ENCODE peak calls at places on chromosomes 1 and 21, in ten cellular contexts. W is kidney; N is CD4-positive, alpha-beta memory T cell; C is body of pancreas; H is upper lobe of right lung; O is HCT116; M is mammary epithelial cell; B is CD8-positive, alpha-beta memory T cell; P is heart left ventricle; Q is hepatocyte. F is an unnamed sample. For H3K4me1 and H3K9me3, the result is how much of the 10 kb centered on the place peaks cover.

GRCh38 chr1:31927661-31927980 is 10.5 kb downstream of the PTP4A2 start:
- DNase-seq in W (no peak), N (no peak), M (no peak), B (no peak), O (no peak), C (no peak), P (no peak), H (no peak), Q (no peak), F (no peak)

GRCh38 chr1:53084589-53084971 is 22.6 kb downstream of the PODN start:
- DNase-seq in P (no peak), N (no peak), C (no peak), M (no peak), W (no peak), B (peak), Q (no peak), H (no peak), O (no peak), F (no peak)

GRCh38 chr21:44539991-44540666 is at the start of gene KRTAP10-1:
- DNase-seq in Q (no peak), N (no peak), C (peak), M (no peak), H (peak), W (no peak), B (no peak), O (no peak), P (no peak), F (no peak)

GRCh38 chr1:10947181-10947580 is 65.3 kb upstream of the TARDBP start:
- DNase-seq in H (no peak), C (no peak), N (no peak), O (no peak), P (no peak), B (no peak), W (peak), Q (no peak), M (no peak), F (no peak)

GRCh38 chr1:34266127-34266951 is 89.6 kb downstream of the C1orf94 start:
- DNase-seq in N (no peak), W (no peak), H (no peak), C (no peak), B (no peak), M (no peak), P (no peak), Q (no peak), O (no peak), F (no peak)

GRCh38 chr1:119147626-119148180 is 7.2 kb upstream of the WARS2 start:
- DNase-seq in C (no peak), Q (no peak), M (no peak), N (no peak), O (no peak), W (no peak), H (no peak), B (no peak), P (no peak), F (no peak)

GRCh38 chr1:218365600-218365999 is 20.5 kb downstream of the TGFB2 start:
- DNase-seq in M (no peak), O (no peak), B (no peak), C (no peak), H (peak), W (no peak), N (no peak), P (no peak), Q (no peak), F (no peak)

GRCh38 chr1:59718064-59718988 is 96.4 kb upstream of the HOOK1 start:
- DNase-seq in M (peak), H (no peak), W (no peak), B (no peak), P (no peak), O (peak), Q (peak), N (no peak), C (no peak), F (no peak)

GRCh38 chr1:60431593-60431992 is 358.0 kb upstream of the C1orf87 start:
- DNase-seq in M (no peak), W (no peak), P (no peak), B (no peak), C (no peak), O (no peak), N (no peak), Q (no peak), H (no peak), F (no peak)

GRCh38 chr1:247115141-247115510 is 11.0 kb upstream of the ZNF669 start:
- DNase-seq in B (no peak), Q (no peak), N (no peak), O (no peak), W (no peak), C (no peak), H (no peak), P (no peak), M (no peak), F (no peak)

GRCh38 chr21:36075953-36076352 is 6.1 kb downstream of the CBR1 start:
- DNase-seq in Q (no peak), H (no peak), M (no peak), C (no peak), B (no peak), P (no peak), O (no peak), N (no peak), W (no peak), F (no peak)

GRCh38 chr1:214967865-214968575 is 114.5 kb upstream of the KCNK2 start:
- DNase-seq in P (no peak), O (no peak), W (no peak), N (no peak), C (no peak), B (no peak), M (no peak), H (no peak), Q (no peak), F (no peak)

GRCh38 chr1:52662645-52663313 is 29.8 kb downstream of the SHISAL2A start:
- DNase-seq in H (no peak), M (peak), Q (peak), B (no peak), C (no peak), P (no peak), N (no peak), O (peak), W (no peak), F (no peak)

GRCh38 chr1:230792691-230793462 is 45.7 kb downstream of the CAPN9 start:
- DNase-seq in O (no peak), N (no peak), M (no peak), P (no peak), B (no peak), W (no peak), C (no peak), Q (no peak), H (no peak), F (no peak)

GRCh38 chr1:116353155-116353554 is 19.9 kb upstream of the ATP1A1 start:
- DNase-seq in W (no peak), M (no peak), O (no peak), N (no peak), Q (no peak), H (no peak), P (no peak), B (no peak), C (no peak), F (peak)

GRCh38 chr1:233241782-233242181 is 53.7 kb downstream of the PCNX2 start:
- DNase-seq in O (no peak), M (no peak), W (no peak), C (no peak), H (no peak), Q (no peak), B (no peak), N (no peak), P (no peak), F (peak)

GRCh38 chr1:184843732-184844495 is 89.3 kb upstream of the EDEM3 start:
- DNase-seq in M (no peak), Q (no peak), P (no peak), B (peak), O (no peak), W (no peak), N (peak), H (no peak), C (no peak), F (peak)

GRCh38 chr21:36663033-36663855 is 35.7 kb upstream of the SIM2 start:
- DNase-seq in M (peak), W (no peak), C (no peak), Q (no peak), N (no peak), P (no peak), H (no peak), O (no peak), B (no peak), F (no peak)

GRCh38 chr1:192477630-192478029 is 97.9 kb upstream of the RGS1 start:
- DNase-seq in M (peak), B (no peak), C (no peak), H (no peak), W (no peak), Q (peak), P (no peak), O (no peak), N (no peak), F (peak)

GRCh38 chr1:101237229-101237837 is 514 bp downstream of the S1PR1 start:
- DNase-seq in H (no peak), M (peak), O (no peak), N (peak), Q (no peak), P (no peak), W (no peak), B (no peak), C (no peak), F (no peak)

GRCh38 chr1:112444269-112444668 is 48.3 kb downstream of the CTTNBP2NL start:
- DNase-seq in Q (no peak), M (peak), W (no peak), O (no peak), H (no peak), N (no peak), P (no peak), C (no peak), B (no peak), F (no peak)

GRCh38 chr1:66732407-66733166 is 19.7 kb upstream of the DYNLT5 start:
- DNase-seq in H (no peak), B (no peak), M (peak), C (no peak), W (no peak), Q (no peak), N (no peak), O (no peak), P (no peak), F (no peak)

GRCh38 chr1:245802941-245803665 is 648.3 kb downstream of the KIF26B start:
- DNase-seq in W (no peak), C (no peak), O (no peak), M (no peak), Q (no peak), P (no peak), N (no peak), B (no peak), H (no peak), F (no peak)

GRCh38 chr1:44276006-44276405 is 62.7 kb downstream of the DMAP1 start:
- DNase-seq in B (no peak), M (no peak), W (no peak), N (no peak), Q (no peak), C (no peak), O (no peak), P (no peak), H (no peak), F (no peak)

GRCh38 chr1:8871965-8872399 is 6.5 kb downstream of the ENO1 start:
- DNase-seq in M (no peak), Q (no peak), N (no peak), C (no peak), P (no peak), B (no peak), W (no peak), O (no peak), H (no peak), F (no peak)

GRCh38 chr1:8874230-8875201 is 4.0 kb downstream of the ENO1 start:
- DNase-seq in C (no peak), B (no peak), W (no peak), M (no peak), H (no peak), N (no peak), O (no peak), Q (no peak), P (no peak), F (no peak)

GRCh38 chr1:8871539-8871935 is 6.9 kb downstream of the ENO1 start:
- DNase-seq in H (no peak), N (no peak), W (no peak), Q (peak), P (no peak), B (no peak), C (peak), O (no peak), M (peak), F (peak)

GRCh38 chr1:8873506-8874229 is 4.8 kb downstream of the ENO1 start:
- DNase-seq in H (peak), W (peak), Q (peak), N (peak), P (peak), O (peak), B (peak), C (peak), M (peak), F (peak)

GRCh38 chr1:8873001-8873400 is 5.5 kb downstream of the ENO1 start:
- DNase-seq in W (no peak), O (no peak), H (no peak), P (no peak), Q (no peak), B (no peak), N (no peak), M (no peak), C (no peak), F (no peak)
- H3K4me1 ChIP-seq in W (under half), O (half or more), H (half or more), P (under half), Q (half or more), B (half or more), N (half or more), M (half or more), C (half or more), F (under half)

DNA sequence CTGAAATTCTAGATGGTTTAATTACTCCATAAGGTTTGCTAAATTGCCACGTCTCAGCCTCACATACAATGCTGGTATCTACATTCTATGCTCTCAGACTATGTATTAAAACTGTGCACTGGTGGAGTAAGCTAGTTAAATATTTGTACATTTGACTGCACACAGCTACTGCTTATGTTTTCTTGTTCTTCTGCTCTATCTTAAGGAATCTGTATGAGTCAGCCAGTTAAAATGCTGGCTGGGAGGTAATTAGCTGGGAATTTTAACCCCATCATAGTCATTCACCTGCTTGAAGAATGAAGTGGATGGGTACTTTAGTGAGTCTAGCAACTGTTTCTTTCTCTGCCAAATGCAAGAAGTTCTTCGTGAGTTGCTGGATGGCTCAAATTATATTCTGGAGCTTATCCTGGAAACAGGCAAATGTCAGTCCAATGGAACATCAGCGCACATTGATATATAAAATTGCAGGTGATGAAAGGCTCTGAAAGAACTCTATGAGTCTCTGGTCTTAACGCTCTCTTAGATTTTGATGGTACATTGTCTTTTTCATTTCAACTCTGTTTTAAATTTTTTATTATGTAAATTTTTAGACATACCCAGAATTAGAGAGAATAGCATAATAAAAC is 83.4 kb downstream of the BACH1 start:
- DNase-seq in W (no peak), H (no peak), C (no peak), N (no peak), B (no peak), P (no peak), O (no peak), Q (peak), M (peak), F (peak)
- H3K9me3 ChIP-seq in W (under half), H (under half), C (under half), N (under half), B (under half), P (under half), O (under half), Q (under half), M (under half), F (under half)

GRCh38 chr21:42213082-42213774 is 5.7 kb upstream of the ABCG1 start:
- DNase-seq in N (no peak), M (no peak), C (peak), W (peak), B (no peak), P (no peak), Q (no peak), H (no peak), O (no peak), F (no peak)

GRCh38 chr21:42215942-42216725 is 2.8 kb upstream of the ABCG1 start:
- DNase-seq in N (no peak), O (no peak), H (no peak), C (peak), W (peak), M (no peak), B (no peak), P (no peak), Q (no peak), F (no peak)

GRCh38 chr21:42212261-42212660 is 6.7 kb upstream of the ABCG1 start:
- DNase-seq in O (no peak), M (no peak), B (no peak), Q (no peak), H (no peak), C (no peak), W (no peak), N (no peak), P (no peak), F (no peak)

GRCh38 chr21:42214921-42215320 is 4.0 kb upstream of the ABCG1 start:
- DNase-seq in O (no peak), H (no peak), M (no peak), Q (no peak), B (no peak), W (peak), C (peak), N (no peak), P (no peak), F (no peak)

DNA sequence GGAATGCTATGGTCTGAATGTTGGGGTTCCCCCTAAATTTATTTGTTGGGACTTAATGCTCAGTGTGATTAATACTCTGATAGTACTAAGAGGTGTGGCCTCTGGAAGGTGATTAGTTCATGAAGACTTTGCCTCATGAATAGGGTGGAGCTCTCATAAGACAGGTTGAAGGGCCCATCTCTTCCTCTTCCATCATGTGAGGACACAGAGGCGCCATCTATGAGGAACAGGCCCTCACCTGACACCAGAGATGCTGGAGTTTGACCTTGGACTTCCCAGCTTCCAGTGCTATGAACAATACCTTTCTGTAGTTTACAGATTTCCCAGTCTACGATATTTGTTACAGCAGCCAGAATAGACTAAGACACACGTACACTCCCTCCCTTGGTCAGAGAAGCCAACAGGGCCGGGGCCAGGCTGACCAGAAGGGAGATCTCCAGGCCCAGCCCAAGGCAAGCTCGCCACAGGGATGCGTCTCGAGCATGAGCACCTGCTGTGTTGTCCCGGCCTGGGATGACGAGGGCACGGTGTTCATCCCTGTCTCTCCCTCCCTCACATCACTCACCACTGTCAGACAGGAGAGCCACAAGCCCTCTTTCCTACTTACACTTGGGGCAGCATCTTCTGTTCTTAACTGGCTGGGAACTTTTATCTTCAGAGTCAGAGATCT is 4.7 kb upstream of the ABCG1 start:
- DNase-seq in C (peak), W (peak), H (no peak), M (no peak), P (no peak), B (no peak), N (no peak), O (no peak), Q (no peak), F (peak)
- H3K27ac ChIP-seq in C (no peak), W (no peak), H (no peak), M (no peak), P (no peak), B (no peak), N (no peak), O (no peak), Q (no peak), F (peak)

DNA sequence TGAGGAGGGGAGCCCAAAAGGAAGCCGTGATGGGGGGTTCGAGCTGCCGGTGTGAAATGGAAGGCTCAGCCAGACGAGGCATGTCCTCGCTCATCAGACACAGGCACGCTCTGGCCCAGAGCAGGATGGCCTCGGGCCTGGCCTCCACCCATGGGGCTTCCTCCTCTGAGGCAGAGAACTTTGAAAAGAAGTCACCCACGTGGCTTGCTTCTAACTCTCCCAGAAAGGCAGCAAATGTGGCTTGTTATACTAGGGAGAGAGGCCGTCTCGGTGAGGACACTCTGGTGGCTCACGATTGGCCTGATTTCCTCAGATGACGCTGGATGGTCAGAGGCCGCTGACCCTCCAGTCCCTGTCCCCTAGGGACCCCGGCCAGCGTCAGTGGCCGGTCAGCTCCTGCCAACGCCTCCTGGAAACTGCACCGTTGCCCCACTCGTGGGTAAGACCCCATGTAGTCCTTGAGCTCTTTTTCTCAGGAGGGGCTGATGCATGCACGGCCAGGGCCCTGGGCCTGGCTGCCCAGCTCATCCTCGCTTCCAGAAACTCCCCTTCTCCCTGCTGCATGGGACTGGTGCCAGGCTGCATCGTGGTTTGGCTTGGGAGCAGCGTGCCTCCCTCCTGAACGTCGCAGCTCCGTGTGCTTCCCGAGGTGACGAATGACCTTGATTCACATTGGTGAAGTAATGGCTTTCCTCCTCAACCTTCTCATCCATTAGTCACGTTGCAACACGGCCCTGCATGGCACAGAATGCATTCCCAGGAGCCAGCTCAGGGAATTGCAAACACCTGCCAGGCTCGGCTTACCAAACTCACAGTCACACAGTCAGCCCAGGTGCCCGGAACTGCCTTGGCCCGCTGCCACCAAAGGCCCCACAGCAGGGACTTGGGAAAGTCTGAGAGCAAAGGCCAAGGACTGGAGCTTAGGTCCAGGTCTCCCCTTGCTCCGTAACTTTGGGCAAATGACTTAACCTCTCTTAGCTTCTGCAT is 58.8 kb downstream of the TOMM20 start:
- DNase-seq in N (no peak), P (peak), H (peak), B (no peak), W (peak), Q (peak), O (no peak), C (peak), M (peak), F (peak)
- H3K4me1 ChIP-seq in N (under half), P (under half), H (under half), B (under half), W (half or more), Q (under half), O (half or more), C (half or more), M (half or more), F (under half)

GRCh38 chr1:30745834-30746208 is 11.8 kb downstream of the LAPTM5 start:
- DNase-seq in N (no peak), M (no peak), O (no peak), B (no peak), P (no peak), W (peak), Q (no peak), C (no peak), H (no peak), F (no peak)
- H3K9me3 ChIP-seq in N (under half), M (under half), O (under half), B (under half), P (under half), W (under half), Q (under half), C (under half), H (under half), F (under half)

DNA sequence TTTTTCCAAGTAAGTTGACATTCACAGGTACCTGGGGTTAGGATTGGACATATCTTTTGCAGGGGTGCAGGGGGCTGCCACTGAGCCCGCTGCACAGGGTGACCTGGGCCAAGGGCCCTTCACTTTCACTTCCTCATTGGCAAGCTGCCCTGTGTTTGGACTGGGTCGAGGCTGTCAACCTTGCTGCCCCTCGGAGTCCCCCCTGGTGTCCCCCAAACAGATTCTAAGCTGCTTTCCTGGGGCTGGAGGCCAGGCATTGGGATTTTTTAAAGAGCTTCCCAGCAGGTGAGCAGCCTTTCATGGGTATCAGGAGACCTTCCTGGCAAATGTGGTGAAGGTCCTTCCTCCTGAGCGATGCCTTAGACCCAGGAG is 7.9 kb upstream of the UMODL1 start:
- DNase-seq in B (no peak), Q (no peak), C (peak), M (no peak), O (no peak), H (no peak), W (peak), P (no peak), N (peak), F (peak)
- H3K27ac ChIP-seq in B (peak), Q (no peak), C (no peak), M (no peak), O (no peak), H (peak), W (no peak), P (no peak), N (peak), F (peak)

GRCh38 chr1:23126200-23126599 is 42.5 kb downstream of the LUZP1 start:
- DNase-seq in H (no peak), C (no peak), B (no peak), N (no peak), W (no peak), Q (no peak), P (no peak), O (no peak), M (no peak), F (no peak)
- H3K4me1 ChIP-seq in H (under half), C (under half), B (under half), N (under half), W (under half), Q (under half), P (under half), O (under half), M (half or more), F (under half)

F was measured in small intestine.